ENCODE peak calls at places on chromosomes 2 and 18, in seven cellular contexts. M is stimulated activated CD4-positive, alpha-beta T cell treated with anti-CD3 and anti-CD28 coated beads, Interleukin-15, amount 100 ng/mL, for 24 hours; A is small intestine; Y is T47D; X is NCI-H1092; R is DMS53; J is CD8-positive, alpha-beta memory T cell. K is an unnamed sample.

GRCh38 chr2:14417586-14417985 is 214.9 kb upstream of the LRATD1 start:
- DNase-seq in M (no peak), A (no peak), Y (no peak), X (no peak), R (no peak), J (no peak), K (no peak)

GRCh38 chr2:141341444-141341843 is 789.4 kb downstream of the LRP1B start:
- DNase-seq in M (no peak), A (no peak), Y (no peak), X (no peak), R (no peak), J (no peak), K (no peak)

GRCh38 chr18:45801396-45802004 is 24.0 kb upstream of the SIGLEC15 start:
- DNase-seq in M (no peak), A (no peak), Y (peak; percentile 6), X (no peak), R (no peak), J (no peak), K (no peak)

GRCh38 chr2:77922567-77922966 is 400.4 kb upstream of the LRRTM4 start:
- DNase-seq in M (no peak), A (no peak), Y (no peak), X (no peak), R (no peak), J (no peak), K (no peak)

GRCh38 chr2:149507933-149508332 is 79.6 kb downstream of the MMADHC start:
- DNase-seq in M (no peak), A (no peak), Y (no peak), X (no peak), R (no peak), J (no peak), K (no peak)

GRCh38 chr2:182831097-182831496 is 35.3 kb downstream of the FRZB start:
- DNase-seq in M (no peak), A (no peak), Y (no peak), X (no peak), R (no peak), J (no peak), K (no peak)

GRCh38 chr18:13585379-13586153 is 140.8 kb downstream of the FAM210A start:
- DNase-seq in M (no peak), A (no peak), Y (no peak), X (no peak), R (no peak), J (no peak), K (no peak)

GRCh38 chr2:168944065-168944464 is 43.0 kb downstream of the G6PC2 start:
- DNase-seq in M (no peak), A (no peak), Y (no peak), X (no peak), R (peak; percentile 8), J (no peak), K (no peak)

GRCh38 chr2:38074775-38075435 is 1.0 kb downstream of the CYP1B1 start:
- DNase-seq in M (peak; percentile 33), A (no peak), Y (peak; percentile 59), X (no peak), R (peak; percentile 71), J (no peak), K (no peak)

GRCh38 chr2:195411219-195411687 is 245.8 kb upstream of the SLC39A10 start:
- DNase-seq in M (no peak), A (no peak), Y (no peak), X (no peak), R (no peak), J (no peak), K (no peak)

GRCh38 chr18:80023173-80023572 is 11.1 kb upstream of the RBFA start:
- DNase-seq in M (peak; percentile 32), A (no peak), Y (peak; percentile 20), X (no peak), R (peak; percentile 69), J (no peak), K (no peak)

GRCh38 chr2:142536964-142537363 is 340.5 kb upstream of the KYNU start:
- DNase-seq in M (no peak), A (no peak), Y (no peak), X (no peak), R (no peak), J (no peak), K (no peak)

GRCh38 chr2:133433455-133434451 is 134.5 kb downstream of the NCKAP5 start:
- DNase-seq in M (no peak), A (no peak), Y (no peak), X (no peak), R (no peak), J (no peak), K (no peak)

GRCh38 chr2:157443795-157444642 is at the start of gene CYTIP:
- DNase-seq in M (peak; percentile 66), A (peak; percentile 69), Y (no peak), X (no peak), R (no peak), J (peak; percentile 19), K (peak; percentile 14)

GRCh38 chr2:47520825-47521665 is 118.1 kb downstream of the MSH2 start:
- DNase-seq in M (peak; percentile 83), A (peak; percentile 40), Y (peak; percentile 67), X (peak; percentile 75), R (peak; percentile 95), J (peak; percentile 37), K (peak; percentile 33)

GRCh38 chr2:105739408-105739807 is 5.3 kb upstream of the NCK2 start:
- DNase-seq in M (no peak), A (no peak), Y (no peak), X (no peak), R (no peak), J (no peak), K (no peak)

GRCh38 chr2:29000481-29000880 is 19.4 kb downstream of the TOGARAM2 start:
- DNase-seq in M (peak; percentile 29), A (peak; percentile 49), Y (no peak), X (no peak), R (no peak), J (peak; percentile 32), K (no peak)

GRCh38 chr2:212974692-212975091 is 176.7 kb downstream of the IKZF2 start:
- DNase-seq in M (no peak), A (no peak), Y (no peak), X (no peak), R (peak; percentile 28), J (no peak), K (no peak)

GRCh38 chr2:177038772-177039484 is 173.7 kb upstream of the HNRNPA3 start:
- DNase-seq in M (no peak), A (peak; percentile 9), Y (no peak), X (no peak), R (no peak), J (no peak), K (no peak)

GRCh38 chr2:40227200-40227599 is 224.7 kb downstream of the SLC8A1 start:
- DNase-seq in M (no peak), A (no peak), Y (no peak), X (no peak), R (no peak), J (no peak), K (no peak)

GRCh38 chr2:233062946-233063268 is 2.8 kb downstream of the INPP5D start:
- DNase-seq in M (no peak), A (no peak), Y (no peak), X (no peak), R (no peak), J (no peak), K (no peak)

GRCh38 chr2:60335533-60336237 is 217.8 kb downstream of the BCL11A start:
- DNase-seq in M (no peak), A (no peak), Y (no peak), X (no peak), R (no peak), J (no peak), K (no peak)

GRCh38 chr2:104944495-104944894 is 90.6 kb downstream of the POU3F3 start:
- DNase-seq in M (no peak), A (peak; percentile 63), Y (peak; percentile 66), X (no peak), R (peak; percentile 79), J (no peak), K (no peak)

GRCh38 chr2:13193900-13194299 is 477.2 kb downstream of the TRIB2 start:
- DNase-seq in M (no peak), A (peak; percentile 7), Y (peak; percentile 27), X (peak; percentile 4), R (peak; percentile 69), J (no peak), K (no peak)

GRCh38 chr18:78293940-78294401 is 685.6 kb upstream of the SALL3 start:
- DNase-seq in M (no peak), A (no peak), Y (no peak), X (peak; percentile 31), R (no peak), J (no peak), K (no peak)

GRCh38 chr2:26840937-26841610 is 6.9 kb upstream of the DPYSL5 start:
- DNase-seq in M (no peak), A (no peak), Y (peak; percentile 55), X (no peak), R (peak; percentile 57), J (no peak), K (no peak)

GRCh38 chr2:112001942-112002341 is 53.1 kb upstream of the TMEM87B start:
- DNase-seq in M (no peak), A (no peak), Y (no peak), X (no peak), R (no peak), J (no peak), K (no peak)

GRCh38 chr2:74507926-74508520 is 528 bp upstream of the PCGF1 start:
- DNase-seq in M (peak; percentile 25), A (peak; percentile 48), Y (peak; percentile 54), X (no peak), R (peak; percentile 75), J (no peak), K (no peak)

GRCh38 chr2:23065936-23066335 is 319.0 kb upstream of the KLHL29 start:
- DNase-seq in M (no peak), A (no peak), Y (no peak), X (no peak), R (no peak), J (no peak), K (no peak)

GRCh38 chr2:32865399-32866068 is 81.2 kb upstream of the LTBP1 start:
- DNase-seq in M (peak; percentile 5), A (no peak), Y (no peak), X (no peak), R (peak; percentile 3), J (no peak), K (no peak)

GRCh38 chr2:20382965-20383800 is 32.5 kb upstream of the PUM2 start:
- DNase-seq in M (no peak), A (peak; percentile 17), Y (no peak), X (no peak), R (no peak), J (no peak), K (no peak)

GRCh38 chr2:10325278-10326145 is 22.8 kb downstream of the HPCAL1 start:
- DNase-seq in M (no peak), A (peak; percentile 51), Y (no peak), X (no peak), R (peak; percentile 96), J (no peak), K (no peak)